ENCODE peak calls at places on chromosome 11, in five cellular contexts. I is A549, S is Caco-2, M is HCT116, O is pancreas. X is an unnamed sample.

GRCh38 chr11:65210361-65210731 is 28.6 kb downstream of the CAPN1 start:
- DNase-seq in I (no peak), S (no peak), M (no peak), O (no peak), X (no peak)

GRCh38 chr11:116504541-116505149 is 268.1 kb downstream of the BUD13 start:
- DNase-seq in I (no peak), S (no peak), M (no peak), O (no peak), X (no peak)

GRCh38 chr11:13249992-13250391 is 27.6 kb upstream of the BMAL1 start:
- DNase-seq in I (no peak), S (no peak), M (no peak), O (no peak), X (no peak)

GRCh38 chr11:94400075-94400838 is 962 bp downstream of the GPR83 start:
- DNase-seq in I (no peak), S (no peak), M (no peak), O (no peak), X (no peak)

GRCh38 chr11:79236541-79236971 is 204.3 kb downstream of the TENM4 start:
- DNase-seq in I (no peak), S (no peak), M (no peak), O (no peak), X (peak; percentile 17)

GRCh38 chr11:121965330-121965729 is 150.7 kb downstream of the BLID start:
- DNase-seq in I (no peak), S (no peak), M (no peak), O (peak; percentile 17), X (no peak)

GRCh38 chr11:73387594-73388021 is 11.4 kb downstream of the RELT start:
- DNase-seq in I (no peak), S (no peak), M (no peak), O (no peak), X (peak; percentile 68)

GRCh38 chr11:125167954-125168821 is 3.6 kb downstream of the PKNOX2 start:
- DNase-seq in I (no peak), S (peak; percentile 22), M (no peak), O (no peak), X (peak; percentile 26)

GRCh38 chr11:35035894-35036408 is 103.0 kb upstream of the CD44 start:
- DNase-seq in I (no peak), S (no peak), M (no peak), O (no peak), X (no peak)

GRCh38 chr11:44911031-44911814 is 39.5 kb downstream of the TP53I11 start:
- DNase-seq in I (peak; percentile 88), S (peak; percentile 81), M (peak; percentile 59), O (peak; percentile 78), X (peak; percentile 95)

GRCh38 chr11:81959341-81959740 is 774.3 kb downstream of the FAM181B start:
- DNase-seq in I (no peak), S (no peak), M (no peak), O (no peak), X (peak; percentile 12)

GRCh38 chr11:61174949-61175348 is 13.7 kb upstream of the VPS37C start:
- DNase-seq in I (no peak), S (no peak), M (no peak), O (no peak), X (no peak)

GRCh38 chr11:61172353-61172752 is 11.1 kb upstream of the VPS37C start:
- DNase-seq in I (no peak), S (peak; percentile 9), M (no peak), O (no peak), X (no peak)

GRCh38 chr11:61172888-61173287 is 11.7 kb upstream of the VPS37C start:
- DNase-seq in I (no peak), S (no peak), M (no peak), O (no peak), X (no peak)

GRCh38 chr11:61174275-61174674 is 13.0 kb upstream of the VPS37C start:
- DNase-seq in I (no peak), S (peak; percentile 31), M (no peak), O (no peak), X (no peak)

DNA sequence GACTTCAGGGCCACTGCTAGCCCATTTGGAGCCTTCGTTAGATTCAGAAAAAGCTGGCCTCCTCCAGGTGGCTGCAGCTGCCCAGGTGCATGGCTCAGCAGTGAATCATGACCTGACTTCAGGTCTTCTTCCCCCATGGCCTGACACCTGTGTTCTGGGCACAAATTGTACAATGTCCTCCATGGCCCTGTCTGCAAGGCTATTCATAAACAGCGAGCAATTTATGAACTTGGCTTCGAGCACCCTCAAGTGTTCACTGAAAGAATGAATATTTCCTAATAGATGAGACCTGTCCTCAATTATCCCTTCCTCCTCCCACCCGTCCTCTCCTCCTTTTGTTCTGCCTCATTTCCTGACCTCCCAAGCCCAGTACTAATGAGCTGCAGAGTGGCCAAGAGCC is 12.2 kb upstream of the VPS37C start:
- DNase-seq in I (no peak), S (peak; percentile 43), M (no peak), O (no peak), X (no peak)
- TF ChIP-seq CTCF in I (peak; percentile 27), S (peak; percentile 25), M (no peak), O (no peak), X (no peak)

GRCh38 chr11:3016861-3017260 is 24.7 kb upstream of the NAP1L4 start:
- DNase-seq in I (no peak), S (no peak), M (no peak), O (no peak), X (no peak)
- TF ChIP-seq CTCF in I (no peak), S (no peak), M (peak; percentile 6), O (no peak), X (no peak)

GRCh38 chr11:63868399-63869064 is 29.6 kb downstream of the MARK2 start:
- DNase-seq in I (no peak), S (no peak), M (no peak), O (no peak), X (no peak)

GRCh38 chr11:63869686-63870085 is 30.8 kb downstream of the MARK2 start:
- DNase-seq in I (no peak), S (no peak), M (no peak), O (no peak), X (no peak)

GRCh38 chr11:63867511-63867910 is 28.6 kb downstream of the MARK2 start:
- DNase-seq in I (no peak), S (no peak), M (no peak), O (no peak), X (no peak)

GRCh38 chr11:63870351-63871197 is 31.7 kb downstream of the MARK2 start:
- DNase-seq in I (no peak), S (no peak), M (no peak), O (no peak), X (no peak)

DNA sequence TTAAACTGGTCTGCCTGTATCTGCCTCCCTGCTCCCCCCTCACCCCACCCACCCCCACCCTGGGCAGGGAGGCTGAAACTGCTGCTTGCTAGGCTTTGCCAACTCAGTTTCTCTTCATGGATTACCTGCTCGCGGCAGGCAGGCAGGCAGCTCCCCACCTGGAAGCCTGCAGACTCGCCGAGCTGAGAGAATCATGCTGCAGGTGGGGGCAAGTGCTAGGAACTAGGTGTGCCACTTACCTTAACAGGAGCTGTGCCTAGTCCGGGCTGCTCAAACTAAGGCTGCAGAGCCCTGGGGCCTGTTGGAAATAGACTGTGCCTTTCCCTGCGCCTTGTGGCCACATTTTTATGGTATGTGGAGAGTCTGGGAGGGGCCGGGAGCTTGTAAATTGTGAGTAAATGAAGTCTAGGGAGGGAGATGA is 30.3 kb downstream of the MARK2 start:
- DNase-seq in I (no peak), S (no peak), M (no peak), O (no peak), X (no peak)
- TF ChIP-seq CTCF in I (no peak), S (no peak), M (no peak), O (no peak), X (no peak)

GRCh38 chr11:63427971-63428508 is 58.5 kb downstream of the SLC22A9 start:
- DNase-seq in I (no peak), S (peak; percentile 38), M (no peak), O (no peak), X (no peak)
- TF ChIP-seq CTCF in I (no peak), S (peak; percentile 14), M (peak; percentile 33), O (no peak), X (no peak)